ENCODE peak calls at places on chromosome 18, in five cellular contexts. K is neural progenitor cell, N is left lung, X is transverse colon, Z is GM12864. Q is an unnamed sample.

GRCh38 chr18:27838230-27838629 is 338.7 kb downstream of the CDH2 start:
- DNase-seq in K (no peak), N (no peak), X (no peak), Z (no peak), Q (no peak)

GRCh38 chr18:58576641-58577251 is 52.1 kb downstream of the ALPK2 start:
- DNase-seq in K (no peak), N (no peak), X (no peak), Z (no peak), Q (no peak)

GRCh38 chr18:13266208-13267100 is 47.9 kb downstream of the LDLRAD4 start:
- DNase-seq in K (no peak), N (no peak), X (no peak), Z (no peak), Q (peak; percentile 64)

GRCh38 chr18:41530959-41531358 is 424.1 kb upstream of the PIK3C3 start:
- DNase-seq in K (no peak), N (no peak), X (no peak), Z (no peak), Q (no peak)

GRCh38 chr18:7846315-7846714 is 279.2 kb downstream of the PTPRM start:
- DNase-seq in K (no peak), N (no peak), X (no peak), Z (no peak), Q (no peak)

GRCh38 chr18:69490813-69491212 is 90.1 kb downstream of the DOK6 start:
- DNase-seq in K (no peak), N (no peak), X (no peak), Z (no peak), Q (no peak)

GRCh38 chr18:8003878-8004675 is 437.0 kb downstream of the PTPRM start:
- DNase-seq in K (no peak), N (no peak), X (no peak), Z (no peak), Q (no peak)

GRCh38 chr18:10081477-10081876 is 167.7 kb downstream of the VAPA start:
- DNase-seq in K (no peak), N (no peak), X (no peak), Z (no peak), Q (no peak)

GRCh38 chr18:9173770-9174233 is 37.2 kb downstream of the ANKRD12 start:
- DNase-seq in K (no peak), N (no peak), X (no peak), Z (no peak), Q (no peak)

GRCh38 chr18:57744211-57744694 is 58.9 kb downstream of the ATP8B1 start:
- DNase-seq in K (no peak), N (no peak), X (no peak), Z (no peak), Q (no peak)

GRCh38 chr18:64202836-64203235 is 53.9 kb upstream of the LINC00305 start:
- DNase-seq in K (no peak), N (no peak), X (no peak), Z (no peak), Q (no peak)

GRCh38 chr18:35463050-35463449 is 34.7 kb downstream of the INO80C start:
- DNase-seq in K (no peak), N (no peak), X (no peak), Z (no peak), Q (no peak)

GRCh38 chr18:45359275-45360009 is 255.8 kb upstream of the SLC14A2 start:
- DNase-seq in K (no peak), N (peak; percentile 44), X (peak; percentile 38), Z (no peak), Q (no peak)

GRCh38 chr18:9413586-9413985 is 61.7 kb upstream of the RALBP1 start:
- DNase-seq in K (no peak), N (no peak), X (no peak), Z (no peak), Q (no peak)

DNA sequence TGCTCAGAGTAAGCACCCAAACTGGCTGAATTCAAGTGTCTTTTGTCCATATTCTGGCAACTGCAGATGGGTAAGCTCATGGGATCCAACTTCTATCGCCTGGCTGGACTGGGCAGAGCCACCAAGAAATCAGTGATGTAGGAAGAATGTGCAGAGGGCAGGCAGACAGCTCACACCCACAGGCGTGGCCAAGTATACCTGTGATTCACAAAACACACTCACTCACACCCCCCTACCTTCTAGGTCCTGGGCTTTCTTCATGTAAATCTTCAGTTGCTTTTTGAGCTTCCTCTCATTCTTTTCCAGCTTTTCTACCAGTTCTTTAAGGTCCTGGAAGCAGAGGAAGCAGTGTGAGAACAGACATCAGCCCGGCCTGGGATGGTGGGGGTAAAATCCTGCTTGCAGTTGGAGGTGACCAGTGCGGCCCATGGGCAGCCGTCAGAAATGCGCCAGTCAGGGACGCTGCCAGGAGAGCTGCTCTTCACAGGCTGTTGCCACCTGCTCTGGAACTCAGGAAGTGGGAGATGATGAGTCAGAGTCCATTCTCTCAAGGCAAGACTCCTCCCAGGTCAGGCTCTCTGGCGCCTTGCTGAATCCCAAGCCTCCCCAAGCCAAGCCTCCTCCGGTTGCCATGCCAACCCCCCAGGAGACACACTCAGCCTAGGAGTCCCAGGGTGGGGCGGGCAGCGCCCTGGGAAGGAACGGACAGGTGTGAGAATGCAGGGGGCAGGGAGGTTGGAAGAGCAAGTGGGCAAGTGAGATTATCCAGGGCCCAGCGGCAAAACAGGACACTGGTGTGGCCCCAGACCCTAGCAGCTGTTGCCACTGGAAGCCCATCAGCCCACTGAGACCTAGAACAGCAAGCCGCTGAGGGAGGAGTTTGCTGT is 36.2 kb upstream of the ACAA2 start:
- DNase-seq in K (peak; percentile 53), N (peak; percentile 84), X (peak; percentile 93), Z (no peak), Q (no peak)
- TF ChIP-seq CTCF in K (no peak), N (no peak), X (no peak), Z (no peak), Q (no peak)

GRCh38 chr18:75170022-75170789 is 38.7 kb downstream of the PTGR3 start:
- DNase-seq in K (no peak), N (no peak), X (no peak), Z (no peak), Q (no peak)

GRCh38 chr18:75170916-75171315 is 38.0 kb downstream of the PTGR3 start:
- DNase-seq in K (no peak), N (no peak), X (no peak), Z (no peak), Q (no peak)

GRCh38 chr18:75173758-75174157 is 35.2 kb downstream of the PTGR3 start:
- DNase-seq in K (no peak), N (no peak), X (no peak), Z (no peak), Q (no peak)

GRCh38 chr18:75172299-75173124 is 36.4 kb downstream of the PTGR3 start:
- DNase-seq in K (no peak), N (no peak), X (no peak), Z (no peak), Q (no peak)

DNA sequence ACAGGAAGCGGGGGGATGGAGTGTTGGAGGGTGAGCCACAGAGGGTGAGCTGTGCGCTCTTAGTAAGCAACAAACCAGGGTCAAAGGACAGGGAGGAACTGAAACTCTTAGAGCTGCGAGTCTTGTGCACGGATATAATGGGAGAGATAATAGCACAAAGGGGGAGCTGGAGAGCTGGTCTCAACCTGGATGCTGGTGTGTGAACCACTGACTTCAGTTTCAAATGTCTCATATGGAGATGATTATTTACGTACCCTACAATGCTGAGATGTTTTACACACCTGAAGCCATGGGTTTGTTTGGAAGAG is 35.9 kb downstream of the PTGR3 start:
- DNase-seq in K (peak; percentile 32), N (no peak), X (no peak), Z (peak; percentile 47), Q (no peak)
- TF ChIP-seq CTCF in K (peak; percentile 30), N (no peak), X (no peak), Z (peak; percentile 58), Q (no peak)

GRCh38 chr18:32714571-32715148 is 58.2 kb downstream of the KLHL14 start:
- DNase-seq in K (peak; percentile 77), N (no peak), X (peak; percentile 31), Z (peak; percentile 21), Q (no peak)
- TF ChIP-seq CTCF in K (peak; percentile 80), N (peak; percentile 56), X (peak; percentile 62), Z (peak; percentile 84), Q (peak; percentile 85)

GRCh38 chr18:34224423-34225217 is at the start of gene NOL4:
- DNase-seq in K (peak; percentile 99), N (peak; percentile 38), X (peak; percentile 60), Z (no peak), Q (peak; percentile 82)

GRCh38 chr18:34223893-34224422 is 755 bp downstream of the NOL4 start:
- DNase-seq in K (peak; percentile 6), N (no peak), X (no peak), Z (no peak), Q (no peak)

GRCh38 chr18:34223164-34223892 is 1.4 kb downstream of the NOL4 start:
- DNase-seq in K (peak; percentile 65), N (no peak), X (no peak), Z (no peak), Q (no peak)

GRCh38 chr18:34222396-34223163 is 2.1 kb downstream of the NOL4 start:
- DNase-seq in K (peak; percentile 73), N (no peak), X (no peak), Z (no peak), Q (no peak)

DNA sequence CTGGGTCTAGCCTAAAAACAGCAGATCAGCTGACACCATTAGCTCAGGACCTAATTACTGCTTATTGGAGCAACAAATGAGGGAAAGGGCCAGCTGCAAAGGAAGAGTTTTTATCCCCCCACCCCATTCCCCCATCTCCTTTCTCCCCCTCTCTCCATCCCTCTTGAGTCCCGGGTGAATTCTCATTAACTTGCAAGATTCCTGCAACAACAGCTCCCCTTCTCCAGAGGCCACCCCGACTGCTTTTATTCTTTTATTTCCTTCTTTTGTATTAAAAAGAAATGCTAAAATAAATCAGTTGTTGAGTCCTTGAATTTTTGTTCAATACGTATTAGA is 473 bp upstream of the NOL4 start:
- DNase-seq in K (no peak), N (no peak), X (no peak), Z (no peak), Q (no peak)
- TF ChIP-seq CTCF in K (no peak), N (no peak), X (no peak), Z (no peak), Q (peak; percentile 5)

DNA sequence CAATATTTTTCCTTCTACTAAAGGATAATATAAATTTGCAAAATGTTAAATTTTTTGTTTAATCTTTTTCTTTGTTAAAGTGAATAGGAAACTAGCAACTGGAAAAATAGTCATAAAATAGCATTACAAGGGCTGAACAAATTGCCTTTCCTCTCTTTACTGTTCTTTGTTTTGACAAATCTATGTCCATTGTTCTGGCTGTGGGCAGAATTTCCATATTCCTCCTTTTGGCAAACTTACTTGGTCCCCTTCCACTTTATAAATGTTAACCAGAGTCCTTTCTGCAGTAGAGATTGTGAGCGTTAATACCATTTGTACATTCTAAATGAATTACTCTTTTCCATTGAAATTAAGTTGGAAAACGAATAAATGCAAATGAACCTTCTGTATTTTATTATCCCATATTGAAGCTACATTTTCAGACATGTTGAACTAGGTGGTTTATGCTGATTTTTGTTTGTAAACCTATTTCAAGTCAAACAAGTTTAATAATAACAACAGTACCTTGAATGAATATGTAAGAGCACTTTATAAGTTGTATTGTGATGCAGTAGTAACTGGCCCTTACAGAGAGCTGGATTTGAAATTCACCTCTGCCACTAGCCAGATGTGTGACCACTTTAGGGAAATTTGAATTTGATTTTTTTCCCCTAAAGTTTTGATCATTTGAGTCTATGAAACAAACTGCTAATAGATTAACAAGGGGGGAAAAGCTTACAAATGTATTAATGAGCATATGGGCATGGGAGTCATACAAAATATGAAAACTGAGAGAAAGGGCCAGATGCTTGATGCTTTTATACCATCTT is 3.3 kb downstream of the RNF125 start:
- DNase-seq in K (no peak), N (no peak), X (no peak), Z (no peak), Q (no peak)
- TF ChIP-seq CTCF in K (no peak), N (no peak), X (no peak), Z (no peak), Q (no peak)

DNA sequence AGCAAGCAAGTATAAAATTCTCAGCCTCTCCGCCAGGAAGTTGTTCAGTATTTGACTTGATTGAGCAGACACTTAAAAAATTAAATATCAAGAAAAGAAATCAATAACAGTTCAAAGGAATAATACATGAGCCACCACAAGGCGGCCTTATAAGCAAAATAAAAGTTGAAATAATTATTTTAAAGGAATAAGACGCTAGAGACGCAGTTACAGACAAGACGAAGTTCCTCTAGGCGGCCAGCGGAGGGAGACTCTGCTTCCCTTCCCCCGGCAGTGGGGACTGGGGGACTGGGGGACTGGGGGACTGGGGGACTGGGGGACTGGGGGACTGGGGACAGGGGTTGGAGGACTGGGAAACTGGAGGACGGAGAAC is 524 bp downstream of the CCDC178 start:
- DNase-seq in K (peak; percentile 83), N (peak; percentile 34), X (peak; percentile 18), Z (no peak), Q (peak; percentile 69)
- TF ChIP-seq CTCF in K (peak; percentile 61), N (peak; percentile 7), X (peak; percentile 42), Z (peak; percentile 6), Q (peak; percentile 78)